ENCODE peak calls at places on chromosomes 12 and 14, in nine cellular contexts. T is non-pigmented ciliary epithelial cell; K is T-helper 9 cell; W is activated gamma-delta T cell treated with Interleukin-2 at 50 U/mL for 16 hours; V is Kasumi-1; S is fibroblast of lung; P is activated naive CD4-positive, alpha-beta T cell treated with anti-CD3 and anti-CD28 coated beads, Interleukin-2, amount 50 U/mL, for 16 hours; O is NCI-H510A treated with DMSO at 0.1 percent for 48 hours; H is mesenchymal stem cell. D is an unnamed sample.

GRCh38 chr12:6977653-6978052 is 6.9 kb downstream of the EMG1 start:
- DNase-seq in T (no peak), K (no peak), W (no peak), V (no peak), S (no peak), P (no peak), O (no peak), H (no peak), D (no peak)

GRCh38 chr12:81596558-81596957 is 162.6 kb downstream of the PPFIA2 start:
- DNase-seq in T (no peak), K (no peak), W (no peak), V (no peak), S (peak), P (no peak), O (no peak), H (no peak), D (no peak)

GRCh38 chr12:51871126-51871525 is 16.8 kb upstream of the ANKRD33 start:
- DNase-seq in T (no peak), K (no peak), W (no peak), V (peak), S (no peak), P (no peak), O (no peak), H (no peak), D (no peak)

GRCh38 chr12:45909041-45909713 is 81.2 kb downstream of the SCAF11 start:
- DNase-seq in T (no peak), K (no peak), W (no peak), V (no peak), S (peak), P (no peak), O (no peak), H (peak), D (no peak)

GRCh38 chr12:12717586-12718381 is 616 bp downstream of the CDKN1B start:
- DNase-seq in T (no peak), K (no peak), W (no peak), V (no peak), S (peak), P (no peak), O (no peak), H (peak), D (peak)

GRCh38 chr12:47823422-47824086 is 3.9 kb upstream of the HDAC7 start:
- DNase-seq in T (no peak), K (no peak), W (no peak), V (no peak), S (no peak), P (no peak), O (no peak), H (no peak), D (no peak)

GRCh38 chr12:95548539-95549391 is 2.5 kb downstream of the USP44 start:
- DNase-seq in T (no peak), K (peak), W (peak), V (no peak), S (peak), P (peak), O (peak), H (peak), D (no peak)

GRCh38 chr14:32635103-32635719 is 303.5 kb upstream of the NPAS3 start:
- DNase-seq in T (peak), K (no peak), W (no peak), V (no peak), S (peak), P (no peak), O (no peak), H (peak), D (no peak)

GRCh38 chr14:55449116-55449515 is 8.7 kb upstream of the TBPL2 start:
- DNase-seq in T (no peak), K (no peak), W (no peak), V (no peak), S (no peak), P (no peak), O (no peak), H (no peak), D (no peak)

GRCh38 chr12:3735432-3735831 is 17.5 kb downstream of the CRACR2A start:
- DNase-seq in T (no peak), K (no peak), W (no peak), V (no peak), S (no peak), P (no peak), O (no peak), H (no peak), D (no peak)

GRCh38 chr14:24232645-24233537 is at the start of gene GMPR2:
- DNase-seq in T (no peak), K (no peak), W (no peak), V (peak), S (no peak), P (no peak), O (no peak), H (peak), D (no peak)

GRCh38 chr12:50283924-50284236 is 560 bp upstream of the LIMA1 start:
- DNase-seq in T (no peak), K (no peak), W (no peak), V (no peak), S (peak), P (no peak), O (no peak), H (no peak), D (no peak)

GRCh38 chr12:113436993-113437728 is 15.0 kb downstream of the SDSL start:
- DNase-seq in T (no peak), K (no peak), W (no peak), V (no peak), S (no peak), P (no peak), O (no peak), H (no peak), D (no peak)

GRCh38 chr12:15679146-15679545 is 110.0 kb downstream of the EPS8 start:
- DNase-seq in T (no peak), K (no peak), W (no peak), V (no peak), S (peak), P (no peak), O (no peak), H (peak), D (no peak)

GRCh38 chr12:48997719-48998496 is 1.3 kb downstream of the DDN start:
- DNase-seq in T (no peak), K (peak), W (no peak), V (no peak), S (no peak), P (peak), O (peak), H (peak), D (no peak)

GRCh38 chr12:9331218-9331626 is 123.0 kb upstream of the PZP start:
- DNase-seq in T (no peak), K (peak), W (peak), V (peak), S (peak), P (peak), O (peak), H (peak), D (peak)

GRCh38 chr12:132133952-132134652 is 10.0 kb downstream of the DDX51 start:
- DNase-seq in T (no peak), K (no peak), W (no peak), V (no peak), S (no peak), P (no peak), O (peak), H (no peak), D (no peak)

GRCh38 chr12:44317651-44318126 is 481.8 kb downstream of the TMEM117 start:
- DNase-seq in T (peak), K (no peak), W (no peak), V (peak), S (peak), P (no peak), O (peak), H (peak), D (no peak)

GRCh38 chr12:52977195-52977594 is 28.3 kb downstream of the KRT18 start:
- DNase-seq in T (no peak), K (no peak), W (no peak), V (no peak), S (no peak), P (no peak), O (no peak), H (no peak), D (no peak)

GRCh38 chr12:28879379-28879778 is 269.7 kb upstream of the FAR2 start:
- DNase-seq in T (no peak), K (no peak), W (no peak), V (no peak), S (no peak), P (no peak), O (no peak), H (no peak), D (no peak)